ENCODE peak calls at places on chromosome 13, in nine cellular contexts. One of them, this sample, is unnamed.

GRCh38 chr13:112065867-112066623 is 904 bp upstream of the SOX1 start:
- DNase-seq in substantia nigra: no peak
- DNase-seq in epithelial cell of proximal tubule: no peak
- DNase-seq in thoracic aorta: no peak
- DNase-seq in prostate gland: no peak
- DNase-seq in stimulated activated CD4-positive, alpha-beta T cell treated with anti-CD3 and anti-CD28 coated beads, Interleukin-4, amount 100 ng/mL, for 48 hours: no peak
- DNase-seq in NCI-H2029: no peak
- DNase-seq in HFFc6: no peak
- DNase-seq in AG04450: no peak
- DNase-seq in this sample: peak

GRCh38 chr13:51432576-51432975 is 20.3 kb downstream of the INTS6 start:
- DNase-seq in substantia nigra: no peak
- DNase-seq in AG04450: no peak
- DNase-seq in stimulated activated CD4-positive, alpha-beta T cell treated with anti-CD3 and anti-CD28 coated beads, Interleukin-4, amount 100 ng/mL, for 48 hours: no peak
- DNase-seq in epithelial cell of proximal tubule: no peak
- DNase-seq in HFFc6: no peak
- DNase-seq in prostate gland: no peak
- DNase-seq in thoracic aorta: no peak
- DNase-seq in NCI-H2029: no peak
- DNase-seq in this sample: no peak

GRCh38 chr13:79481685-79482052 is 714 bp downstream of the NDFIP2 start:
- DNase-seq in substantia nigra: no peak
- DNase-seq in NCI-H2029: no peak
- DNase-seq in epithelial cell of proximal tubule: no peak
- DNase-seq in thoracic aorta: no peak
- DNase-seq in stimulated activated CD4-positive, alpha-beta T cell treated with anti-CD3 and anti-CD28 coated beads, Interleukin-4, amount 100 ng/mL, for 48 hours: peak
- DNase-seq in AG04450: no peak
- DNase-seq in prostate gland: peak
- DNase-seq in HFFc6: no peak
- DNase-seq in this sample: no peak

GRCh38 chr13:33073338-33073737 is 57.1 kb downstream of the KL start:
- DNase-seq in epithelial cell of proximal tubule: no peak
- DNase-seq in stimulated activated CD4-positive, alpha-beta T cell treated with anti-CD3 and anti-CD28 coated beads, Interleukin-4, amount 100 ng/mL, for 48 hours: no peak
- DNase-seq in substantia nigra: no peak
- DNase-seq in AG04450: no peak
- DNase-seq in NCI-H2029: no peak
- DNase-seq in thoracic aorta: no peak
- DNase-seq in prostate gland: no peak
- DNase-seq in HFFc6: no peak
- DNase-seq in this sample: no peak

GRCh38 chr13:59247166-59247565 is 916.6 kb downstream of the DIAPH3 start:
- DNase-seq in epithelial cell of proximal tubule: no peak
- DNase-seq in NCI-H2029: no peak
- DNase-seq in HFFc6: no peak
- DNase-seq in prostate gland: no peak
- DNase-seq in thoracic aorta: no peak
- DNase-seq in AG04450: no peak
- DNase-seq in substantia nigra: peak
- DNase-seq in stimulated activated CD4-positive, alpha-beta T cell treated with anti-CD3 and anti-CD28 coated beads, Interleukin-4, amount 100 ng/mL, for 48 hours: no peak
- DNase-seq in this sample: no peak

GRCh38 chr13:41601718-41602445 is 144.5 kb downstream of the RGCC start:
- DNase-seq in HFFc6: peak
- DNase-seq in thoracic aorta: no peak
- DNase-seq in stimulated activated CD4-positive, alpha-beta T cell treated with anti-CD3 and anti-CD28 coated beads, Interleukin-4, amount 100 ng/mL, for 48 hours: no peak
- DNase-seq in NCI-H2029: no peak
- DNase-seq in prostate gland: no peak
- DNase-seq in AG04450: no peak
- DNase-seq in epithelial cell of proximal tubule: no peak
- DNase-seq in substantia nigra: no peak
- DNase-seq in this sample: no peak

GRCh38 chr13:49641810-49642291 is 13.5 kb downstream of the ARL11 start:
- DNase-seq in AG04450: peak
- DNase-seq in NCI-H2029: no peak
- DNase-seq in HFFc6: peak
- DNase-seq in epithelial cell of proximal tubule: no peak
- DNase-seq in thoracic aorta: no peak
- DNase-seq in stimulated activated CD4-positive, alpha-beta T cell treated with anti-CD3 and anti-CD28 coated beads, Interleukin-4, amount 100 ng/mL, for 48 hours: no peak
- DNase-seq in prostate gland: no peak
- DNase-seq in substantia nigra: no peak
- DNase-seq in this sample: no peak

GRCh38 chr13:23563085-23563484 is 7.1 kb upstream of the TNFRSF19 start:
- DNase-seq in epithelial cell of proximal tubule: no peak
- DNase-seq in AG04450: no peak
- DNase-seq in substantia nigra: no peak
- DNase-seq in stimulated activated CD4-positive, alpha-beta T cell treated with anti-CD3 and anti-CD28 coated beads, Interleukin-4, amount 100 ng/mL, for 48 hours: no peak
- DNase-seq in thoracic aorta: no peak
- DNase-seq in HFFc6: no peak
- DNase-seq in prostate gland: no peak
- DNase-seq in NCI-H2029: no peak
- DNase-seq in this sample: no peak

GRCh38 chr13:66341038-66341437 is 889.1 kb downstream of the PCDH9 start:
- DNase-seq in HFFc6: no peak
- DNase-seq in AG04450: no peak
- DNase-seq in substantia nigra: no peak
- DNase-seq in NCI-H2029: no peak
- DNase-seq in stimulated activated CD4-positive, alpha-beta T cell treated with anti-CD3 and anti-CD28 coated beads, Interleukin-4, amount 100 ng/mL, for 48 hours: no peak
- DNase-seq in thoracic aorta: no peak
- DNase-seq in epithelial cell of proximal tubule: no peak
- DNase-seq in prostate gland: no peak
- DNase-seq in this sample: no peak

GRCh38 chr13:113781571-113781970 is 22.5 kb downstream of the TMEM255B start:
- DNase-seq in stimulated activated CD4-positive, alpha-beta T cell treated with anti-CD3 and anti-CD28 coated beads, Interleukin-4, amount 100 ng/mL, for 48 hours: no peak
- DNase-seq in AG04450: no peak
- DNase-seq in NCI-H2029: no peak
- DNase-seq in substantia nigra: no peak
- DNase-seq in prostate gland: no peak
- DNase-seq in epithelial cell of proximal tubule: no peak
- DNase-seq in thoracic aorta: no peak
- DNase-seq in HFFc6: no peak
- DNase-seq in this sample: no peak

GRCh38 chr13:113151745-113152707 is 6.4 kb upstream of the PROZ start:
- DNase-seq in prostate gland: no peak
- DNase-seq in AG04450: peak
- DNase-seq in HFFc6: peak
- DNase-seq in NCI-H2029: no peak
- DNase-seq in stimulated activated CD4-positive, alpha-beta T cell treated with anti-CD3 and anti-CD28 coated beads, Interleukin-4, amount 100 ng/mL, for 48 hours: no peak
- DNase-seq in epithelial cell of proximal tubule: no peak
- DNase-seq in substantia nigra: no peak
- DNase-seq in thoracic aorta: no peak
- DNase-seq in this sample: no peak

GRCh38 chr13:113065406-113066141 is 40.0 kb upstream of the F7 start:
- DNase-seq in stimulated activated CD4-positive, alpha-beta T cell treated with anti-CD3 and anti-CD28 coated beads, Interleukin-4, amount 100 ng/mL, for 48 hours: no peak
- DNase-seq in prostate gland: no peak
- DNase-seq in thoracic aorta: no peak
- DNase-seq in NCI-H2029: no peak
- DNase-seq in AG04450: no peak
- DNase-seq in substantia nigra: no peak
- DNase-seq in epithelial cell of proximal tubule: no peak
- DNase-seq in HFFc6: no peak
- DNase-seq in this sample: peak

GRCh38 chr13:64753606-64754005 is 2476.5 kb downstream of the PCDH9 start:
- DNase-seq in HFFc6: no peak
- DNase-seq in thoracic aorta: no peak
- DNase-seq in epithelial cell of proximal tubule: no peak
- DNase-seq in prostate gland: no peak
- DNase-seq in substantia nigra: no peak
- DNase-seq in NCI-H2029: no peak
- DNase-seq in AG04450: no peak
- DNase-seq in stimulated activated CD4-positive, alpha-beta T cell treated with anti-CD3 and anti-CD28 coated beads, Interleukin-4, amount 100 ng/mL, for 48 hours: no peak
- DNase-seq in this sample: no peak

GRCh38 chr13:35475131-35475959 is 1.1 kb downstream of the MAB21L1 start:
- DNase-seq in prostate gland: no peak
- DNase-seq in epithelial cell of proximal tubule: no peak
- DNase-seq in AG04450: no peak
- DNase-seq in HFFc6: peak
- DNase-seq in substantia nigra: no peak
- DNase-seq in NCI-H2029: no peak
- DNase-seq in thoracic aorta: no peak
- DNase-seq in stimulated activated CD4-positive, alpha-beta T cell treated with anti-CD3 and anti-CD28 coated beads, Interleukin-4, amount 100 ng/mL, for 48 hours: no peak
- DNase-seq in this sample: no peak

GRCh38 chr13:27960362-27961226 is 8.5 kb downstream of the CDX2 start:
- DNase-seq in HFFc6: peak
- DNase-seq in AG04450: no peak
- DNase-seq in epithelial cell of proximal tubule: no peak
- DNase-seq in stimulated activated CD4-positive, alpha-beta T cell treated with anti-CD3 and anti-CD28 coated beads, Interleukin-4, amount 100 ng/mL, for 48 hours: peak
- DNase-seq in NCI-H2029: peak
- DNase-seq in substantia nigra: no peak
- DNase-seq in prostate gland: peak
- DNase-seq in thoracic aorta: no peak
- DNase-seq in this sample: no peak

GRCh38 chr13:59121507-59121906 is 1042.2 kb downstream of the DIAPH3 start:
- DNase-seq in stimulated activated CD4-positive, alpha-beta T cell treated with anti-CD3 and anti-CD28 coated beads, Interleukin-4, amount 100 ng/mL, for 48 hours: no peak
- DNase-seq in substantia nigra: no peak
- DNase-seq in HFFc6: no peak
- DNase-seq in NCI-H2029: no peak
- DNase-seq in epithelial cell of proximal tubule: no peak
- DNase-seq in prostate gland: no peak
- DNase-seq in AG04450: no peak
- DNase-seq in thoracic aorta: no peak
- DNase-seq in this sample: no peak

GRCh38 chr13:113117335-113117872 is 5.2 kb upstream of the F10 start:
- DNase-seq in HFFc6: no peak
- DNase-seq in stimulated activated CD4-positive, alpha-beta T cell treated with anti-CD3 and anti-CD28 coated beads, Interleukin-4, amount 100 ng/mL, for 48 hours: no peak
- DNase-seq in NCI-H2029: no peak
- DNase-seq in prostate gland: no peak
- DNase-seq in substantia nigra: no peak
- DNase-seq in epithelial cell of proximal tubule: no peak
- DNase-seq in thoracic aorta: no peak
- DNase-seq in AG04450: no peak
- DNase-seq in this sample: no peak

GRCh38 chr13:109628251-109628699 is 158.1 kb downstream of the IRS2 start:
- DNase-seq in stimulated activated CD4-positive, alpha-beta T cell treated with anti-CD3 and anti-CD28 coated beads, Interleukin-4, amount 100 ng/mL, for 48 hours: no peak
- DNase-seq in NCI-H2029: no peak
- DNase-seq in thoracic aorta: no peak
- DNase-seq in AG04450: no peak
- DNase-seq in prostate gland: no peak
- DNase-seq in epithelial cell of proximal tubule: peak
- DNase-seq in substantia nigra: no peak
- DNase-seq in HFFc6: peak
- DNase-seq in this sample: no peak

GRCh38 chr13:38024431-38024830 is 154.9 kb upstream of the TRPC4 start:
- DNase-seq in epithelial cell of proximal tubule: no peak
- DNase-seq in substantia nigra: no peak
- DNase-seq in AG04450: no peak
- DNase-seq in thoracic aorta: no peak
- DNase-seq in prostate gland: no peak
- DNase-seq in NCI-H2029: no peak
- DNase-seq in stimulated activated CD4-positive, alpha-beta T cell treated with anti-CD3 and anti-CD28 coated beads, Interleukin-4, amount 100 ng/mL, for 48 hours: no peak
- DNase-seq in HFFc6: no peak
- DNase-seq in this sample: no peak

GRCh38 chr13:19658192-19658591 is 24.7 kb downstream of the MPHOSPH8 start:
- DNase-seq in HFFc6: no peak
- DNase-seq in AG04450: no peak
- DNase-seq in epithelial cell of proximal tubule: no peak
- DNase-seq in prostate gland: no peak
- DNase-seq in stimulated activated CD4-positive, alpha-beta T cell treated with anti-CD3 and anti-CD28 coated beads, Interleukin-4, amount 100 ng/mL, for 48 hours: no peak
- DNase-seq in substantia nigra: no peak
- DNase-seq in thoracic aorta: no peak
- DNase-seq in NCI-H2029: no peak
- DNase-seq in this sample: no peak

GRCh38 chr13:49343255-49343654 is 95.5 kb downstream of the CDADC1 start:
- DNase-seq in stimulated activated CD4-positive, alpha-beta T cell treated with anti-CD3 and anti-CD28 coated beads, Interleukin-4, amount 100 ng/mL, for 48 hours: no peak
- DNase-seq in HFFc6: no peak
- DNase-seq in prostate gland: no peak
- DNase-seq in epithelial cell of proximal tubule: no peak
- DNase-seq in AG04450: no peak
- DNase-seq in substantia nigra: no peak
- DNase-seq in thoracic aorta: no peak
- DNase-seq in NCI-H2029: no peak
- DNase-seq in this sample: no peak

GRCh38 chr13:99199541-99200432 is 867 bp upstream of the UBAC2 start:
- DNase-seq in NCI-H2029: no peak
- DNase-seq in stimulated activated CD4-positive, alpha-beta T cell treated with anti-CD3 and anti-CD28 coated beads, Interleukin-4, amount 100 ng/mL, for 48 hours: no peak
- DNase-seq in HFFc6: no peak
- DNase-seq in prostate gland: no peak
- DNase-seq in epithelial cell of proximal tubule: no peak
- DNase-seq in substantia nigra: no peak
- DNase-seq in thoracic aorta: no peak
- DNase-seq in AG04450: no peak
- DNase-seq in this sample: no peak

GRCh38 chr13:79427265-79427664 is 21.2 kb upstream of the RBM26 start:
- DNase-seq in prostate gland: no peak
- DNase-seq in AG04450: no peak
- DNase-seq in stimulated activated CD4-positive, alpha-beta T cell treated with anti-CD3 and anti-CD28 coated beads, Interleukin-4, amount 100 ng/mL, for 48 hours: no peak
- DNase-seq in HFFc6: no peak
- DNase-seq in epithelial cell of proximal tubule: no peak
- DNase-seq in substantia nigra: no peak
- DNase-seq in thoracic aorta: no peak
- DNase-seq in NCI-H2029: no peak
- DNase-seq in this sample: no peak

GRCh38 chr13:32126298-32126697 is 94.7 kb downstream of the FRY start:
- DNase-seq in epithelial cell of proximal tubule: no peak
- DNase-seq in NCI-H2029: no peak
- DNase-seq in stimulated activated CD4-positive, alpha-beta T cell treated with anti-CD3 and anti-CD28 coated beads, Interleukin-4, amount 100 ng/mL, for 48 hours: no peak
- DNase-seq in AG04450: no peak
- DNase-seq in thoracic aorta: no peak
- DNase-seq in substantia nigra: no peak
- DNase-seq in HFFc6: peak
- DNase-seq in prostate gland: no peak
- DNase-seq in this sample: no peak

GRCh38 chr13:113064534-113065405 is 40.8 kb upstream of the F7 start:
- DNase-seq in substantia nigra: no peak
- DNase-seq in prostate gland: no peak
- DNase-seq in stimulated activated CD4-positive, alpha-beta T cell treated with anti-CD3 and anti-CD28 coated beads, Interleukin-4, amount 100 ng/mL, for 48 hours: no peak
- DNase-seq in epithelial cell of proximal tubule: no peak
- DNase-seq in thoracic aorta: no peak
- DNase-seq in HFFc6: peak
- DNase-seq in NCI-H2029: no peak
- DNase-seq in AG04450: no peak
- DNase-seq in this sample: peak

This sample was measured in DMS79.